ENCODE peak calls at places on chromosomes 7 and 10, in eight cellular contexts. K, T, P, H, J, B, Q and Z are unnamed samples.

GRCh38 chr10:122537545-122537944 is 23.0 kb upstream of the DMBT1 start:
- DNase-seq in P (no peak), K (no peak), T (no peak), J (no peak), H (no peak), B (no peak), Q (no peak), Z (no peak)

GRCh38 chr7:909358-910329 is 33.3 kb downstream of the GET4 start:
- DNase-seq in J (no peak), T (no peak), B (peak), K (no peak), Q (no peak), P (no peak), H (peak), Z (no peak)

GRCh38 chr7:139106959-139107358 is 2.6 kb downstream of the ZC3HAV1 start:
- DNase-seq in J (no peak), B (no peak), Q (no peak), T (no peak), K (no peak), P (no peak), H (no peak), Z (no peak)

GRCh38 chr7:11153694-11154093 is 180.0 kb downstream of the PHF14 start:
- DNase-seq in J (no peak), K (no peak), P (no peak), H (no peak), Q (no peak), B (no peak), T (no peak), Z (no peak)

GRCh38 chr10:124461642-124462347 is at the start of gene LHPP:
- DNase-seq in P (peak), J (peak), Q (peak), K (peak), T (peak), B (peak), H (peak), Z (peak)

GRCh38 chr10:124917168-124917938 is 24.6 kb upstream of the ZRANB1 start:
- DNase-seq in K (no peak), B (peak), J (no peak), H (peak), Q (peak), P (peak), T (peak), Z (peak)

GRCh38 chr10:32621969-32622368 is 176.0 kb downstream of the CCDC7 start:
- DNase-seq in J (no peak), B (no peak), H (no peak), K (no peak), T (no peak), Q (no peak), P (no peak), Z (no peak)

GRCh38 chr10:66834802-66835201 is 91.0 kb upstream of the LRRTM3 start:
- DNase-seq in P (no peak), J (no peak), B (no peak), K (no peak), T (no peak), H (no peak), Q (no peak), Z (no peak)

GRCh38 chr10:94617389-94617944 is 66.1 kb upstream of the CYP2C18 start:
- DNase-seq in P (peak), H (no peak), T (no peak), J (no peak), K (no peak), Q (no peak), B (no peak), Z (no peak)

GRCh38 chr7:149780056-149780455 is 6.7 kb upstream of the ZNF467 start:
- DNase-seq in Q (no peak), H (no peak), J (no peak), K (no peak), T (no peak), P (no peak), B (no peak), Z (no peak)

GRCh38 chr10:121069061-121069850 is 218.1 kb downstream of the WDR11 start:
- DNase-seq in T (no peak), Q (peak), J (no peak), P (peak), B (no peak), K (no peak), H (no peak), Z (no peak)

GRCh38 chr7:5139998-5140397 is 50.0 kb upstream of the WIPI2 start:
- DNase-seq in B (peak), P (peak), J (no peak), K (no peak), Q (peak), T (peak), H (peak), Z (peak)

GRCh38 chr10:36393800-36394199 is 731.6 kb upstream of the ANKRD30A start:
- DNase-seq in B (peak), K (no peak), J (no peak), H (no peak), Q (no peak), P (no peak), T (no peak), Z (no peak)

GRCh38 chr7:2540641-2541051 is 14.7 kb downstream of the BRAT1 start:
- DNase-seq in K (no peak), T (no peak), P (peak), Q (no peak), J (no peak), H (no peak), B (no peak), Z (no peak)

GRCh38 chr10:123009105-123009805 is 449 bp downstream of the ACADSB start:
- DNase-seq in J (no peak), K (peak), Q (peak), P (peak), B (peak), H (no peak), T (peak), Z (no peak)

GRCh38 chr7:94511763-94512162 is 2.2 kb downstream of the CASD1 start:
- DNase-seq in J (no peak), P (no peak), Q (no peak), K (no peak), T (no peak), H (no peak), B (no peak), Z (no peak)

GRCh38 chr7:137900137-137900536 is 53.4 kb upstream of the DGKI start:
- DNase-seq in J (no peak), K (no peak), H (no peak), P (no peak), T (no peak), B (no peak), Q (no peak), Z (no peak)

GRCh38 chr10:96124230-96125141 is 5.6 kb upstream of the ZNF518A start:
- DNase-seq in J (peak), B (peak), T (peak), P (peak), K (no peak), H (no peak), Q (peak), Z (peak)